ENCODE peak calls at places on chromosomes 13 and 19, in nine cellular contexts. G is CD8-positive, alpha-beta T cell; U is uterus; W is thoracic aorta; Y is pancreas; S is body of pancreas; B is gastrocnemius medialis; T is tibial nerve; F is cardiac muscle cell. V is an unnamed sample.

GRCh38 chr19:46361915-46362314 is 15.0 kb downstream of the PPP5C start:
- DNase-seq in U (no peak), S (no peak), T (no peak), W (no peak), G (no peak), B (no peak), F (no peak), Y (no peak), V (peak; percentile 62)

GRCh38 chr13:79593611-79594275 is 112.8 kb downstream of the NDFIP2 start:
- DNase-seq in T (no peak), U (no peak), F (no peak), W (no peak), G (no peak), B (no peak), Y (no peak), S (no peak), V (no peak)

GRCh38 chr13:106566682-106567420 is 1.1 kb downstream of the ARGLU1 start:
- DNase-seq in B (peak; percentile 45), S (peak; percentile 65), Y (no peak), F (peak; percentile 71), G (peak; percentile 25), W (no peak), U (peak; percentile 40), T (peak; percentile 28), V (peak; percentile 17)

GRCh38 chr13:41229356-41229755 is 34.0 kb downstream of the MTRF1 start:
- DNase-seq in S (no peak), F (no peak), B (no peak), T (no peak), Y (no peak), W (no peak), G (no peak), U (no peak), V (no peak)

GRCh38 chr13:27854606-27855005 is 62.3 kb downstream of the GSX1 start:
- DNase-seq in B (no peak), F (no peak), U (no peak), T (no peak), S (no peak), G (no peak), Y (no peak), W (no peak), V (no peak)

GRCh38 chr13:98677398-98677797 is 75.1 kb downstream of the SLC15A1 start:
- DNase-seq in S (no peak), Y (no peak), G (no peak), U (no peak), F (no peak), B (no peak), T (no peak), W (no peak), V (no peak)

GRCh38 chr19:6970021-6970420 is 51.2 kb downstream of the MBD3L2B start:
- DNase-seq in U (no peak), Y (no peak), B (no peak), F (no peak), W (no peak), G (no peak), T (no peak), S (no peak), V (no peak)

GRCh38 chr13:30222253-30222652 is 85.1 kb downstream of the KATNAL1 start:
- DNase-seq in S (no peak), F (no peak), U (no peak), G (no peak), W (no peak), T (no peak), B (no peak), Y (no peak), V (no peak)

GRCh38 chr19:16116067-16116466 is 4.4 kb downstream of the RAB8A start:
- DNase-seq in W (no peak), S (no peak), B (no peak), G (no peak), U (no peak), T (no peak), F (no peak), Y (no peak), V (no peak)

GRCh38 chr19:13621413-13621812 is 115.1 kb upstream of the CACNA1A start:
- DNase-seq in F (no peak), G (no peak), B (no peak), T (no peak), S (no peak), U (no peak), Y (no peak), W (no peak), V (no peak)

GRCh38 chr13:106348032-106348431 is 187.4 kb downstream of the EFNB2 start:
- DNase-seq in B (no peak), T (no peak), S (no peak), W (no peak), Y (no peak), G (no peak), F (peak; percentile 23), U (no peak), V (no peak)

GRCh38 chr13:109211616-109212015 is 574.8 kb downstream of the IRS2 start:
- DNase-seq in Y (no peak), G (no peak), S (no peak), W (no peak), F (no peak), U (no peak), T (no peak), B (no peak), V (no peak)

GRCh38 chr19:754530-754929 is 3.6 kb downstream of the MISP start:
- DNase-seq in G (no peak), U (no peak), W (no peak), T (no peak), B (no peak), S (no peak), F (no peak), Y (no peak), V (no peak)

GRCh38 chr19:10648360-10648759 is 5.8 kb upstream of the ILF3 start:
- DNase-seq in B (no peak), Y (no peak), U (no peak), S (no peak), W (no peak), F (no peak), T (no peak), G (no peak), V (no peak)

GRCh38 chr13:28349901-28350654 is 144.8 kb downstream of the FLT1 start:
- DNase-seq in W (no peak), U (no peak), S (no peak), G (no peak), B (no peak), T (no peak), Y (no peak), F (peak; percentile 80), V (no peak)

GRCh38 chr13:67278230-67278629 is 48.1 kb upstream of the PCDH9 start:
- DNase-seq in G (no peak), B (no peak), S (no peak), F (no peak), T (no peak), W (no peak), U (no peak), Y (no peak), V (no peak)

GRCh38 chr13:107834717-107835116 is 380.6 kb downstream of the LIG4 start:
- DNase-seq in Y (no peak), F (no peak), T (no peak), S (no peak), G (no peak), W (no peak), U (no peak), B (no peak), V (no peak)

GRCh38 chr19:29121684-29122083 is 91.3 kb downstream of the UQCRFS1 start:
- DNase-seq in W (no peak), B (no peak), U (no peak), S (no peak), G (no peak), F (no peak), T (no peak), Y (no peak), V (no peak)

GRCh38 chr13:111425326-111425725 is 104.9 kb downstream of the TEX29 start:
- DNase-seq in W (no peak), G (no peak), U (no peak), T (no peak), S (no peak), Y (no peak), F (no peak), B (no peak), V (no peak)
- H3K27ac ChIP-seq in W (no peak overlapping the region), G (no peak overlapping the region), U (no peak overlapping the region), T (no peak overlapping the region), S (no peak overlapping the region), Y (no peak overlapping the region), F (no peak overlapping the region), B (no peak overlapping the region), V (no peak overlapping the region)

GRCh38 chr13:36841411-36841810 is 22.4 kb downstream of the RFXAP start:
- DNase-seq in B (no peak), S (no peak), T (no peak), G (no peak), F (no peak), U (no peak), Y (no peak), W (no peak), V (no peak)
- H3K4me1 ChIP-seq in B (peaks cover 8% of the 10 kb centered on the region), S (peaks cover 4% of the 10 kb centered on the region), T (no peaks in the 10 kb centered on the region), G (no peaks in the 10 kb centered on the region), F (no peaks in the 10 kb centered on the region), U (no peaks in the 10 kb centered on the region), Y (no peaks in the 10 kb centered on the region), W (no peaks in the 10 kb centered on the region), V (no peaks in the 10 kb centered on the region)

DNA sequence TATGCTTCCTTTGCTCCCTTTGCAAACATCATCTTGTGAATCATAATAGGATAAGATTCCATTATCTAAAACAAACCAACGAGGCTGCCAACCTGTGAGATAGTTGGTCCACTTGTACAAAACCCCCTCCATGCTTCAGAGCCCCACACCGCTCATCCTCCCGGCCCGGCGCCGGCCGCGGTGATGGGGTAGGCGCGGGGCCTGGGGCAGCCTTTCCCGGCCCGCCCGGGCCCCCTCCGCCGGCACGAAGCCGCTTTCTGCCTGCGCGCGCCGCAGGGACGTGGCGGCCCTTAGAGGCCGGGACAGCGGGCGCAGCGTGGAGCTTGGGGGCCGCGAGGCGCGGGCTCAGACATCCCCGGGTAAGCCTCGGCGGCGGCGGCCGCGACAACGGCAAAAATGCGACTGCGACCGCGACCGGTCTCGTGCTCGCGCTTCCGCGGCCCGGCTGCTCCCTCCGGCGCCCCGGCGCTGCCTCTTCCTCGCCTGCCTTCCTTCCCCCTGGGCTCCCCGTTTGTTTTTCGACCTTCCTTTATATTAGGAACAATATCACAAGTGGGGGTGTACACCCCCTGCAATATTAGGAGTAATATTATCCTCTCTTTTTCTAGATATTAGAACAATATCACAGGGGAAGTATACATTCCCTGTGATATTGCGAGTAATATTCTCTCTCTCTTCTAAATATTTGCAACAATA is 54.0 kb upstream of the CEACAM21 start:
- DNase-seq in B (no peak), G (peak; percentile 57), W (no peak), F (peak; percentile 2), S (no peak), Y (peak; percentile 66), T (no peak), U (no peak), V (peak; percentile 40)
- H3K27me3 ChIP-seq in B (peaks cover 57% of the 10 kb centered on the region), G (no peaks in the 10 kb centered on the region), W (peaks cover 3% of the 10 kb centered on the region), F (peaks cover 17% of the 10 kb centered on the region), S (peaks cover 6% of the 10 kb centered on the region), Y (peaks cover 9% of the 10 kb centered on the region), T (peaks cover 63% of the 10 kb centered on the region), U (peaks cover 34% of the 10 kb centered on the region), V (peaks cover 3% of the 10 kb centered on the region)

GRCh38 chr13:74171621-74172020 is 37.4 kb upstream of the KLF12 start:
- DNase-seq in W (no peak), F (no peak), B (no peak), U (no peak), S (no peak), G (no peak), T (no peak), Y (no peak), V (no peak)
- H3K27ac ChIP-seq in W (no peak overlapping the region), F (no peak overlapping the region), B (no peak overlapping the region), U (no peak overlapping the region), S (no peak overlapping the region), G (no peak overlapping the region), T (no peak overlapping the region), Y (no peak overlapping the region), V (no peak overlapping the region)